ENCODE peak calls at places on chromosomes 6 and 20, in nine cellular contexts. K, C, U, B, W, P, J, R and X are unnamed samples. For H3K36me3, the result is how much of the 10 kb centered on the place peaks cover.

GRCh38 chr6:83847179-83847578 is 6.0 kb upstream of the RIPPLY2 start:
- DNase-seq in K (no peak), C (no peak), U (peak), B (no peak), W (peak), P (peak), J (no peak), R (no peak), X (no peak)

GRCh38 chr6:369559-370431 is 21.8 kb upstream of the IRF4 start:
- DNase-seq in K (no peak), C (no peak), U (no peak), B (no peak), W (no peak), P (no peak), J (no peak), R (no peak), X (no peak)

GRCh38 chr20:19888269-19888669 is 128.9 kb upstream of the NAA20 start:
- DNase-seq in K (no peak), C (peak), U (peak), B (no peak), W (no peak), P (no peak), J (no peak), R (no peak), X (no peak)

GRCh38 chr6:169990095-169991030 is 238.9 kb downstream of the ERMARD start:
- DNase-seq in K (no peak), C (no peak), U (no peak), B (peak), W (no peak), P (no peak), J (no peak), R (no peak), X (no peak)

GRCh38 chr20:1685304-1686052 is 27.9 kb upstream of the SIRPG start:
- DNase-seq in K (no peak), C (no peak), U (no peak), B (no peak), W (no peak), P (no peak), J (no peak), R (no peak), X (no peak)

GRCh38 chr6:33112148-33112547 is 36.4 kb downstream of the HLA-DPB1 start:
- DNase-seq in K (peak), C (no peak), U (peak), B (no peak), W (peak), P (peak), J (peak), R (peak), X (no peak)

GRCh38 chr6:111605100-111605748 is 454 bp downstream of the TRAF3IP2 start:
- DNase-seq in K (peak), C (peak), U (peak), B (peak), W (no peak), P (peak), J (peak), R (peak), X (peak)

GRCh38 chr20:61796738-61797137 is 268.9 kb downstream of the TAF4 start:
- DNase-seq in K (no peak), C (no peak), U (no peak), B (no peak), W (no peak), P (no peak), J (no peak), R (no peak), X (no peak)

GRCh38 chr6:10720229-10720959 is 2.5 kb upstream of the TMEM14C start:
- DNase-seq in K (peak), C (no peak), U (no peak), B (peak), W (no peak), P (peak), J (peak), R (peak), X (no peak)

GRCh38 chr6:158801655-158802294 is 17.4 kb downstream of the EZR start:
- DNase-seq in K (no peak), C (no peak), U (no peak), B (no peak), W (no peak), P (no peak), J (no peak), R (no peak), X (peak)

GRCh38 chr6:163984446-163984936 is 570.0 kb downstream of the QKI start:
- DNase-seq in K (no peak), C (no peak), U (no peak), B (no peak), W (peak), P (no peak), J (peak), R (no peak), X (no peak)

GRCh38 chr6:87909849-87910248 is 137.8 kb upstream of the SPACA1 start:
- DNase-seq in K (no peak), C (no peak), U (peak), B (no peak), W (no peak), P (peak), J (peak), R (peak), X (no peak)

GRCh38 chr20:22791877-22792525 is 207.6 kb upstream of the FOXA2 start:
- DNase-seq in K (no peak), C (no peak), U (peak), B (no peak), W (no peak), P (peak), J (peak), R (peak), X (no peak)

GRCh38 chr6:124881898-124882579 is 80.2 kb upstream of the RNF217 start:
- DNase-seq in K (no peak), C (no peak), U (peak), B (no peak), W (no peak), P (peak), J (peak), R (peak), X (no peak)

GRCh38 chr6:48135352-48136084 is 24.5 kb upstream of the PTCHD4 start:
- DNase-seq in K (no peak), C (no peak), U (peak), B (no peak), W (no peak), P (peak), J (peak), R (peak), X (no peak)

GRCh38 chr6:26159417-26160273 is 72.4 kb downstream of the HFE start:
- DNase-seq in K (no peak), C (no peak), U (no peak), B (no peak), W (peak), P (peak), J (peak), R (peak), X (no peak)

GRCh38 chr6:43257746-43258145 is 14.5 kb downstream of the TTBK1 start:
- DNase-seq in K (no peak), C (no peak), U (no peak), B (no peak), W (no peak), P (no peak), J (no peak), R (no peak), X (no peak)

GRCh38 chr20:1941226-1941625 is 46.0 kb downstream of the SIRPA start:
- DNase-seq in K (peak), C (peak), U (peak), B (no peak), W (no peak), P (peak), J (peak), R (no peak), X (no peak)

GRCh38 chr6:108598316-108598863 is 37.7 kb downstream of the FOXO3 start:
- DNase-seq in K (no peak), C (no peak), U (peak), B (no peak), W (peak), P (no peak), J (peak), R (no peak), X (no peak)

GRCh38 chr6:38489951-38490350 is 149.8 kb downstream of the BTBD9 start:
- DNase-seq in K (no peak), C (no peak), U (no peak), B (no peak), W (no peak), P (no peak), J (peak), R (no peak), X (no peak)

GRCh38 chr6:38176797-38177751 is 357.5 kb downstream of the ZFAND3 start:
- DNase-seq in K (no peak), C (no peak), U (no peak), B (peak), W (no peak), P (no peak), J (peak), R (no peak), X (no peak)

GRCh38 chr6:137271245-137272183 is 52.3 kb upstream of the IFNGR1 start:
- DNase-seq in K (no peak), C (no peak), U (peak), B (no peak), W (no peak), P (peak), J (peak), R (peak), X (no peak)

GRCh38 chr20:43300887-43301286 is 111.2 kb upstream of the PTPRT start:
- DNase-seq in K (no peak), C (no peak), U (no peak), B (no peak), W (no peak), P (no peak), J (no peak), R (no peak), X (no peak)

GRCh38 chr6:156508923-156509322 is 268.3 kb upstream of the ARID1B start:
- DNase-seq in K (no peak), C (no peak), U (no peak), B (no peak), W (no peak), P (no peak), J (no peak), R (peak), X (no peak)

GRCh38 chr6:52725133-52725529 is 38.1 kb downstream of the GSTA2 start:
- DNase-seq in K (no peak), C (no peak), U (peak), B (no peak), W (no peak), P (peak), J (no peak), R (peak), X (no peak)

GRCh38 chr6:157276731-157277130 is 46.6 kb downstream of the TMEM242 start:
- DNase-seq in K (no peak), C (no peak), U (no peak), B (no peak), W (no peak), P (no peak), J (no peak), R (no peak), X (no peak)

GRCh38 chr6:143325379-143326140 is 124.9 kb downstream of the ADAT2 start:
- DNase-seq in K (no peak), C (no peak), U (peak), B (no peak), W (no peak), P (peak), J (peak), R (peak), X (no peak)

GRCh38 chr20:43987531-43987930 is 72.9 kb downstream of the TOX2 start:
- DNase-seq in K (no peak), C (no peak), U (no peak), B (no peak), W (no peak), P (no peak), J (no peak), R (no peak), X (no peak)

GRCh38 chr6:69581576-69581975 is 215.2 kb downstream of the LMBRD1 start:
- DNase-seq in K (no peak), C (no peak), U (no peak), B (no peak), W (no peak), P (no peak), J (no peak), R (no peak), X (no peak)

GRCh38 chr20:44910690-44911262 is 916 bp downstream of the PABPC1L start:
- DNase-seq in K (no peak), C (no peak), U (peak), B (no peak), W (no peak), P (no peak), J (no peak), R (peak), X (no peak)

GRCh38 chr20:21391495-21392298 is 5.6 kb downstream of the NKX2-4 start:
- DNase-seq in K (no peak), C (no peak), U (no peak), B (no peak), W (no peak), P (no peak), J (no peak), R (no peak), X (no peak)

GRCh38 chr20:21390768-21391167 is 6.6 kb downstream of the NKX2-4 start:
- DNase-seq in K (no peak), C (no peak), U (no peak), B (no peak), W (no peak), P (no peak), J (no peak), R (no peak), X (no peak)

GRCh38 chr20:21387528-21387927 is 9.8 kb downstream of the NKX2-4 start:
- DNase-seq in K (no peak), C (no peak), U (peak), B (no peak), W (no peak), P (no peak), J (no peak), R (no peak), X (no peak)

GRCh38 chr20:21389368-21389767 is 8.0 kb downstream of the NKX2-4 start:
- DNase-seq in K (no peak), C (no peak), U (no peak), B (no peak), W (no peak), P (no peak), J (no peak), R (no peak), X (no peak)

DNA sequence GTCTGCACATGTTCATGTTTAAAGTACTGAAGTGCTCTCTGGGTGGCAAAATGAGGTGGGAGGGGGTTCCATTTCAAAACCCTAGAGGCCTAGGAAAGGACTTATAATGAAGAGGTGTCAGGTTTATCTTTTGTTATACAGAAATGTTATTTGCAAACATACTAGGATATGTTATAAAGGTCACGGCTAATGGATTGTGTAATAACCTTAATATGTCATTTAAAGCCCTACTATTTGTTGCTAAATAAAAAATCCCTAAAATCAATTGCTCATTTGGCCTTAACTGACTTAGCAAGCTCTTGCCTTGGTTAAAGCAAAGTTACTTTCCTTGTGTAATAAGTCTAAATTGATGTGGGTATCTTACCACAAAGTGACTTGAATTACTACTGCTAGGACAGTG is 8.8 kb downstream of the NKX2-4 start:
- DNase-seq in K (no peak), C (no peak), U (no peak), B (no peak), W (no peak), P (no peak), J (no peak), R (no peak), X (no peak)
- H3K36me3 ChIP-seq in K (under half), C (under half), U (under half), B (half or more), W (under half), P (under half), J (under half), R (under half), X (under half)

GRCh38 chr20:51738877-51739447 is 29.2 kb downstream of the ATP9A start:
- DNase-seq in K (no peak), C (no peak), U (peak), B (no peak), W (no peak), P (no peak), J (no peak), R (peak), X (no peak)
- H3K36me3 ChIP-seq in K (under half), C (under half), U (under half), B (under half), W (under half), P (under half), J (under half), R (under half), X (under half)

GRCh38 chr20:8997720-8998119 is 71.2 kb upstream of the PLCB4 start:
- DNase-seq in K (no peak), C (no peak), U (no peak), B (no peak), W (no peak), P (no peak), J (no peak), R (no peak), X (no peak)
- H3K36me3 ChIP-seq in K (under half), C (under half), U (under half), B (under half), W (under half), P (under half), J (under half), R (under half), X (under half)

GRCh38 chr6:34288581-34288980 is 39.8 kb upstream of the SMIM29 start:
- DNase-seq in K (no peak), C (no peak), U (no peak), B (no peak), W (peak), P (no peak), J (no peak), R (no peak), X (no peak)
- H3K36me3 ChIP-seq in K (under half), C (under half), U (under half), B (under half), W (under half), P (under half), J (under half), R (under half), X (under half)

DNA sequence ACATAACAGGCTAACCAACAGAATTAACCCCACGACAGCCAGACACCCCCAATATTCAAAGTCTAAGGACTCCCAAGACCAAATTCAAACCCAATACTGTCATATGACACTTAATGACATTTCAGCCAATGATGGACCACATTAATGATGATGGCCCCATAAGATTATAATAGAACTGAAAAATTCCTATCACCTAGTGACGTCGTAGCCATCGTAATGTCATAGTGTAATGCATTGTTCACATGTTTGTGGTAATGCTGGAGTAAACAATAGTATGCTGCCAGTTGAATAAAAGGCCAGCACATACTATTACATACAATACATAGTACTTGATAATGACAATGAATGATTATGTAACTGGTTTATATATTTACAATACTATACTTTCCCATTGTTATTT is 109.6 kb downstream of the MBOAT1 start:
- DNase-seq in K (no peak), C (no peak), U (no peak), B (no peak), W (no peak), P (no peak), J (no peak), R (no peak), X (no peak)
- H3K36me3 ChIP-seq in K (under half), C (under half), U (under half), B (under half), W (under half), P (under half), J (under half), R (under half), X (under half)

GRCh38 chr6:152301806-152302568 is 335.2 kb downstream of the SYNE1 start:
- DNase-seq in K (peak), C (peak), U (peak), B (peak), W (peak), P (peak), J (peak), R (peak), X (peak)

GRCh38 chr6:152308306-152308705 is 328.9 kb downstream of the SYNE1 start:
- DNase-seq in K (no peak), C (no peak), U (no peak), B (no peak), W (no peak), P (no peak), J (no peak), R (no peak), X (no peak)

GRCh38 chr6:152309648-152310047 is 327.5 kb downstream of the SYNE1 start:
- DNase-seq in K (no peak), C (no peak), U (no peak), B (no peak), W (no peak), P (peak), J (no peak), R (peak), X (no peak)

GRCh38 chr6:152309006-152309405 is 328.2 kb downstream of the SYNE1 start:
- DNase-seq in K (no peak), C (no peak), U (no peak), B (no peak), W (no peak), P (no peak), J (no peak), R (no peak), X (no peak)

GRCh38 chr6:152305672-152306071 is 331.5 kb downstream of the SYNE1 start:
- DNase-seq in K (no peak), C (no peak), U (no peak), B (no peak), W (no peak), P (no peak), J (no peak), R (no peak), X (no peak)
- H3K36me3 ChIP-seq in K (under half), C (under half), U (under half), B (half or more), W (under half), P (under half), J (under half), R (under half), X (under half)

DNA sequence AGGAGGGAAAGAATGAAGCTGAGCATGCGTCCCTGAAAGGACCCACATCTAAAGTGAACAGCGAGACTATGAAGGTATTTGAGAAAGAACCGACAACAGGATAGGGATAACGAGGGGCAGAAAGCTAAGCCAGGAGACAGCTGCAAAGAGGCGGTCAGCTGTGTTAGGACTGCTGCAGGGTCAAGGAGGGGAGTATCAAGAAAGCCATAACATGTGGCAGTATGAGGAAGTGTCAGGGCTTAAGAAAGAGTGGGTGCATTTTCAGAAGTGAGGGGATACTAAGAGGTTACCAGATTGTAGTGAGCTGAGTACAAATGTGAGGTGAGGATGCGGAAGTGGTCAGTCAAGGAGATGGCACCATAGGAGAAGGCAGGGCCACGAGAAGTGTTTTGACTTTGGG is 21.2 kb downstream of the MYLIP start:
- DNase-seq in K (no peak), C (no peak), U (no peak), B (no peak), W (no peak), P (no peak), J (no peak), R (no peak), X (no peak)
- H3K36me3 ChIP-seq in K (under half), C (under half), U (under half), B (half or more), W (under half), P (under half), J (under half), R (under half), X (under half)

GRCh38 chr20:47248448-47248966 is 108.0 kb downstream of the ZMYND8 start:
- DNase-seq in K (no peak), C (no peak), U (no peak), B (no peak), W (no peak), P (no peak), J (no peak), R (no peak), X (no peak)
- H3K36me3 ChIP-seq in K (under half), C (under half), U (half or more), B (half or more), W (under half), P (under half), J (under half), R (under half), X (half or more)

GRCh38 chr20:51609251-51609650 is 66.7 kb upstream of the NFATC2 start:
- DNase-seq in K (no peak), C (no peak), U (no peak), B (no peak), W (no peak), P (no peak), J (no peak), R (no peak), X (no peak)

GRCh38 chr20:51607170-51607569 is 64.7 kb upstream of the NFATC2 start:
- DNase-seq in K (no peak), C (no peak), U (no peak), B (no peak), W (no peak), P (no peak), J (no peak), R (no peak), X (no peak)

GRCh38 chr20:51610761-51611624 is 68.5 kb upstream of the NFATC2 start:
- DNase-seq in K (no peak), C (no peak), U (no peak), B (no peak), W (no peak), P (no peak), J (no peak), R (no peak), X (no peak)

GRCh38 chr20:51610111-51610510 is 67.6 kb upstream of the NFATC2 start:
- DNase-seq in K (no peak), C (no peak), U (no peak), B (no peak), W (no peak), P (no peak), J (no peak), R (no peak), X (no peak)

DNA sequence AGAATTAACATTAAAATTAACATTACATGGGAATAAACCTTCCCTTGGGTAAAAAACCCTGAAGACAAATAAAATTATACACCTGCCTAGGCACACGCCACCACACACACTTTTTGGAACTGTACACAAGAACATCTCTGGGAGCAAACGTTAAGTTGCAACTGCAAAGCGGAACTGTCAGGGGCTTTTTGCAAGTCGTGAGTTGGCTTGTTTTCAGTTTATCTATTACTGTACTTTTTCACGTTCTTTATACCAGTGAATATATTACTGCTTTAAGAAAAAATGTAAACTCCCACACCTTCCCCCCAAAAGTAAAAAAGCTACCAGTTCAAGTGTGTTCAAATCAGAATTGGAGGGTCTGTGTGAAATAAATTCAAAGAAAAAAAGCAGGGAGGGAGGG is 65.5 kb upstream of the NFATC2 start:
- DNase-seq in K (no peak), C (no peak), U (no peak), B (no peak), W (no peak), P (no peak), J (no peak), R (no peak), X (no peak)
- H3K36me3 ChIP-seq in K (under half), C (under half), U (under half), B (under half), W (under half), P (under half), J (under half), R (under half), X (under half)